ENCODE peak calls at places on chromosome 18, in ten cellular contexts. X is kidney, G is keratinocyte, E is AG09319, K is K562, J is WERI-Rb-1, R is OCI-LY7, F is fibroblast of lung, T is B cell, N is colonic mucosa. B is an unnamed sample.

GRCh38 chr18:8359076-8359475 is 250.2 kb upstream of the RAB12 start:
- DNase-seq in X (no peak), G (no peak), E (no peak), K (no peak), J (peak; percentile 17), R (no peak), F (no peak), T (no peak), N (no peak), B (no peak)

GRCh38 chr18:57446322-57446721 is 11.1 kb downstream of the ONECUT2 start:
- DNase-seq in X (no peak), G (no peak), E (no peak), K (peak; percentile 52), J (peak; percentile 70), R (peak; percentile 27), F (no peak), T (peak; percentile 31), N (no peak), B (peak; percentile 42)

GRCh38 chr18:67742525-67742924 is 226.0 kb upstream of the DSEL start:
- DNase-seq in X (no peak), G (no peak), E (no peak), K (no peak), J (no peak), R (no peak), F (no peak), T (no peak), N (no peak), B (no peak)

GRCh38 chr18:22168360-22168921 is 948 bp upstream of the GATA6 start:
- DNase-seq in X (no peak), G (no peak), E (no peak), K (peak; percentile 59), J (no peak), R (no peak), F (peak; percentile 26), T (no peak), N (peak; percentile 67), B (no peak)

GRCh38 chr18:23433360-23433759 is 19.7 kb upstream of the RIOK3 start:
- DNase-seq in X (no peak), G (no peak), E (no peak), K (peak; percentile 82), J (no peak), R (no peak), F (peak; percentile 16), T (no peak), N (peak; percentile 75), B (no peak)

GRCh38 chr18:52236134-52236533 is 103.9 kb upstream of the DCC start:
- DNase-seq in X (no peak), G (peak; percentile 26), E (no peak), K (no peak), J (no peak), R (no peak), F (no peak), T (no peak), N (no peak), B (no peak)

GRCh38 chr18:79878741-79879358 is 72.6 kb downstream of the SLC66A2 start:
- DNase-seq in X (peak; percentile 61), G (no peak), E (no peak), K (no peak), J (no peak), R (no peak), F (no peak), T (no peak), N (no peak), B (no peak)

GRCh38 chr18:77068321-77068841 is 64.2 kb downstream of the MBP start:
- DNase-seq in X (no peak), G (no peak), E (no peak), K (no peak), J (no peak), R (no peak), F (peak; percentile 66), T (peak; percentile 71), N (no peak), B (no peak)

GRCh38 chr18:38497281-38497680 is 931.7 kb upstream of the CELF4 start:
- DNase-seq in X (no peak), G (peak; percentile 17), E (no peak), K (no peak), J (no peak), R (no peak), F (no peak), T (no peak), N (no peak), B (no peak)

GRCh38 chr18:13175754-13176210 is 42.8 kb upstream of the LDLRAD4 start:
- DNase-seq in X (no peak), G (no peak), E (no peak), K (no peak), J (no peak), R (no peak), F (no peak), T (no peak), N (no peak), B (no peak)

GRCh38 chr18:75551071-75551470 is 123.6 kb upstream of the SMIM21 start:
- DNase-seq in X (no peak), G (no peak), E (no peak), K (no peak), J (no peak), R (no peak), F (no peak), T (no peak), N (no peak), B (no peak)

GRCh38 chr18:23528580-23529472 is 25.5 kb downstream of the RMC1 start:
- DNase-seq in X (no peak), G (no peak), E (peak; percentile 29), K (peak; percentile 90), J (no peak), R (no peak), F (peak; percentile 30), T (no peak), N (peak; percentile 39), B (no peak)

GRCh38 chr18:28584726-28585125 is 407.8 kb upstream of the CDH2 start:
- DNase-seq in X (no peak), G (no peak), E (peak; percentile 32), K (no peak), J (no peak), R (no peak), F (no peak), T (no peak), N (no peak), B (no peak)

GRCh38 chr18:56639094-56639361 is 636 bp upstream of the TXNL1 start:
- DNase-seq in X (no peak), G (no peak), E (no peak), K (no peak), J (no peak), R (peak; percentile 31), F (no peak), T (no peak), N (no peak), B (no peak)

GRCh38 chr18:78899241-78899640 is 80.4 kb upstream of the SALL3 start:
- DNase-seq in X (no peak), G (no peak), E (no peak), K (no peak), J (no peak), R (no peak), F (no peak), T (no peak), N (no peak), B (no peak)

DNA sequence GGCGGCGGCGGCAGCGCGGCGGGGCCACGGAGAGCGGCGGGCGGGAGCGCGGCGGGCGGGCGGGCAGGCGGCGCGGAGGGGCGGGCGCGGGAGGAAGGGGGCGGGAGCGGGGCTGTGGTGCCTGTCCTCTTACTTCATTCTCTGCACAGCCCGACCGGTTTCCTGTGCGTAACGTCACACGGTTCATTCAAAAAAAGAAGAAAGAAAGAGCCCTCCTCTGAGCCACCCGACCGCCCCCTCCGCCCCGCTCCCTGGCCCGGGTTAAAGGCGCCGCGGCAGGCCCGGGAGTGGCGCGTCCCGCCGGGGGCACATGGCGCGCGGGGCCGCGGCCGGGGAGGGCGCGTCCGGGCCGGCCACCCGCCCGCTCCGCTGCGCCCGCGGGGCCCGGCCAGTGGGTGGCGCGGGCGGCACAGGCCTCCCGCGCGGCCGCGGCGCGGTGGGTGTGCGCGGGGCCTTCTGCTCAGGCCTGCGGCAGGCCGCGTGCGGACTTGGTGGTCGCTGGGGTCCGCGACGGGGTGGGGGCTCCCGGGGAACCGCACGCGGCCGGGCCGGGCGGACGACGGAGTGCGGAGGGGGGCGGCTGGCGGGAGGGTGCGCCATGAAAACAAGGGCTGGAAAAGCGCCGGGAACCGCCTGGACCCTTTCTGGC is 596 bp upstream of the BCL2 start:
- DNase-seq in X (peak; percentile 94), G (no peak), E (peak; percentile 31), K (peak; percentile 70), J (peak; percentile 84), R (peak; percentile 77), F (peak; percentile 88), T (peak; percentile 90), N (peak; percentile 84), B (peak; percentile 92)
- TF ChIP-seq CTCF in X (no peak), G (no peak), E (no peak), K (no peak), J (peak; percentile 26), R (no peak), F (no peak), T (no peak), N (no peak), B (no peak)

GRCh38 chr18:34321075-34321474 is 96.4 kb upstream of the NOL4 start:
- DNase-seq in X (no peak), G (no peak), E (no peak), K (no peak), J (no peak), R (no peak), F (no peak), T (no peak), N (no peak), B (no peak)
- TF ChIP-seq CTCF in X (no peak), G (no peak), E (no peak), K (no peak), J (no peak), R (no peak), F (no peak), T (no peak), N (no peak), B (no peak)

GRCh38 chr18:6629635-6630140 is 99.8 kb upstream of the ARHGAP28 start:
- DNase-seq in X (no peak), G (no peak), E (no peak), K (no peak), J (no peak), R (no peak), F (peak; percentile 88), T (no peak), N (no peak), B (no peak)
- TF ChIP-seq CTCF in X (no peak), G (no peak), E (no peak), K (no peak), J (no peak), R (no peak), F (no peak), T (no peak), N (no peak), B (no peak)

GRCh38 chr18:50169149-50169548 is 25.8 kb downstream of the MYO5B start:
- DNase-seq in X (no peak), G (no peak), E (no peak), K (no peak), J (no peak), R (no peak), F (no peak), T (no peak), N (no peak), B (no peak)

GRCh38 chr18:50172367-50172766 is 22.6 kb downstream of the MYO5B start:
- DNase-seq in X (no peak), G (no peak), E (no peak), K (no peak), J (no peak), R (no peak), F (no peak), T (no peak), N (no peak), B (no peak)

DNA sequence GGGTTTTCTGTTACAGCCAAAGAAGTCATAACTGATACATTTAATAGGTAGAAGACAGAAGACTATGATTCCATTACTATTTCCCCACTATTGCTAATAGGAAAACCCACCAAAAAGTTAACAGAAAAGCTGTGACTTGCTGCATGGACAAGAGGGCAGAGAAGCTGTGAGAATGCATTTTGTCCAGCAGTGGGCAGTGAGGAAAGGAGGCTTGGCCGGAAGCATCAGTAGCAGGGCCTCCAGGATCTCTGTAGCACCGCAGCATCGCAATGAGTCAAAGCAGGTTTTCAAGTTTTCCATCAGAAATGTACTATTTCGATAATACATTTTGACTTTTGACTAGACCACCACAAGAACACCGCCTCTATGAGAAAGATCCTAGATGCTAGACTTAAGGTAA is 24.9 kb downstream of the MYO5B start:
- DNase-seq in X (no peak), G (no peak), E (no peak), K (no peak), J (no peak), R (no peak), F (no peak), T (no peak), N (no peak), B (no peak)
- TF ChIP-seq CTCF in X (no peak), G (no peak), E (no peak), K (peak; percentile 26), J (peak; percentile 31), R (no peak), F (no peak), T (no peak), N (no peak), B (no peak)

B was measured in DND-41.